ENCODE peak calls at places on chromosomes 4 and X, in five cellular contexts. One of them, this sample, is unnamed.

GRCh38 chrX:119885554-119886428 is 9.9 kb upstream of the AKAP14 start:
- DNase-seq in gastrocnemius medialis: no peak
- DNase-seq in cardiac fibroblast: peak; percentile 22
- DNase-seq in AG09309: no peak
- DNase-seq in hepatocyte: no peak
- DNase-seq in this sample: no peak

GRCh38 chrX:35841872-35842271 is 43.7 kb downstream of the MAGEB16 start:
- DNase-seq in hepatocyte: no peak
- DNase-seq in AG09309: no peak
- DNase-seq in cardiac fibroblast: no peak
- DNase-seq in gastrocnemius medialis: no peak
- DNase-seq in this sample: no peak

GRCh38 chr4:89411539-89411938 is 103.9 kb upstream of the GPRIN3 start:
- DNase-seq in hepatocyte: no peak
- DNase-seq in AG09309: peak; percentile 5
- DNase-seq in gastrocnemius medialis: no peak
- DNase-seq in cardiac fibroblast: no peak
- DNase-seq in this sample: no peak

GRCh38 chr4:177242651-177243296 is 66.9 kb upstream of the NEIL3 start:
- DNase-seq in gastrocnemius medialis: no peak
- DNase-seq in AG09309: no peak
- DNase-seq in hepatocyte: no peak
- DNase-seq in cardiac fibroblast: no peak
- DNase-seq in this sample: no peak

GRCh38 chr4:100190643-100191600 is 654 bp upstream of the DDIT4L start:
- DNase-seq in cardiac fibroblast: peak; percentile 56
- DNase-seq in gastrocnemius medialis: no peak
- DNase-seq in AG09309: no peak
- DNase-seq in hepatocyte: peak; percentile 17
- DNase-seq in this sample: peak; percentile 8

GRCh38 chrX:33205321-33205720 is 6.0 kb downstream of the DMD start:
- DNase-seq in hepatocyte: no peak
- DNase-seq in AG09309: no peak
- DNase-seq in cardiac fibroblast: no peak
- DNase-seq in gastrocnemius medialis: no peak
- DNase-seq in this sample: no peak

GRCh38 chr4:184747034-184747830 is 13.3 kb upstream of the CENPU start:
- DNase-seq in gastrocnemius medialis: peak; percentile 72
- DNase-seq in cardiac fibroblast: no peak
- DNase-seq in hepatocyte: peak; percentile 23
- DNase-seq in AG09309: no peak
- DNase-seq in this sample: no peak

GRCh38 chr4:15654556-15655222 is 468 bp downstream of the FBXL5 start:
- DNase-seq in cardiac fibroblast: peak; percentile 41
- DNase-seq in gastrocnemius medialis: peak; percentile 19
- DNase-seq in hepatocyte: peak; percentile 74
- DNase-seq in AG09309: no peak
- DNase-seq in this sample: no peak

GRCh38 chrX:69165116-69165651 is at the start of gene PJA1:
- DNase-seq in hepatocyte: peak; percentile 80
- DNase-seq in AG09309: peak; percentile 14
- DNase-seq in cardiac fibroblast: peak; percentile 78
- DNase-seq in gastrocnemius medialis: peak; percentile 31
- DNase-seq in this sample: peak; percentile 76

GRCh38 chrX:70079297-70079696 is 17.0 kb downstream of the OTUD6A start:
- DNase-seq in AG09309: no peak
- DNase-seq in gastrocnemius medialis: no peak
- DNase-seq in cardiac fibroblast: no peak
- DNase-seq in hepatocyte: no peak
- DNase-seq in this sample: no peak

GRCh38 chr4:997375-998071 is 4.3 kb upstream of the SLC26A1 start:
- DNase-seq in hepatocyte: peak; percentile 78
- DNase-seq in cardiac fibroblast: no peak
- DNase-seq in AG09309: no peak
- DNase-seq in gastrocnemius medialis: no peak
- DNase-seq in this sample: peak; percentile 64

GRCh38 chrX:3706481-3706880 is 7.0 kb downstream of the PRKX start:
- DNase-seq in cardiac fibroblast: no peak
- DNase-seq in AG09309: no peak
- DNase-seq in hepatocyte: no peak
- DNase-seq in gastrocnemius medialis: no peak
- DNase-seq in this sample: no peak

GRCh38 chrX:53223068-53223693 is 1.8 kb downstream of the KDM5C start:
- DNase-seq in gastrocnemius medialis: peak; percentile 8
- DNase-seq in cardiac fibroblast: peak; percentile 2
- DNase-seq in hepatocyte: no peak
- DNase-seq in AG09309: no peak
- DNase-seq in this sample: no peak

GRCh38 chr4:125043453-125043852 is 271.3 kb upstream of the FAT4 start:
- DNase-seq in AG09309: no peak
- DNase-seq in cardiac fibroblast: no peak
- DNase-seq in gastrocnemius medialis: no peak
- DNase-seq in hepatocyte: no peak
- DNase-seq in this sample: no peak

GRCh38 chrX:17744896-17745523 is 7.7 kb downstream of the SCML1 start:
- DNase-seq in gastrocnemius medialis: no peak
- DNase-seq in cardiac fibroblast: peak; percentile 22
- DNase-seq in AG09309: no peak
- DNase-seq in hepatocyte: no peak
- DNase-seq in this sample: no peak

GRCh38 chrX:119726900-119727555 is 31.4 kb upstream of the SOWAHD start:
- DNase-seq in gastrocnemius medialis: no peak
- DNase-seq in hepatocyte: no peak
- DNase-seq in AG09309: no peak
- DNase-seq in cardiac fibroblast: no peak
- DNase-seq in this sample: no peak

GRCh38 chr4:88865051-88865450 is 167.4 kb upstream of the NAP1L5 start:
- DNase-seq in cardiac fibroblast: no peak
- DNase-seq in AG09309: no peak
- DNase-seq in gastrocnemius medialis: no peak
- DNase-seq in hepatocyte: no peak
- DNase-seq in this sample: no peak

GRCh38 chr4:80197132-80197573 is at the start of gene PRDM8:
- DNase-seq in AG09309: no peak
- DNase-seq in hepatocyte: no peak
- DNase-seq in cardiac fibroblast: no peak
- DNase-seq in gastrocnemius medialis: no peak
- DNase-seq in this sample: peak; percentile 53

GRCh38 chrX:8724176-8724757 is 7.7 kb downstream of the ANOS1 start:
- DNase-seq in AG09309: no peak
- DNase-seq in cardiac fibroblast: peak; percentile 22
- DNase-seq in hepatocyte: no peak
- DNase-seq in gastrocnemius medialis: no peak
- DNase-seq in this sample: no peak

GRCh38 chrX:54825716-54826428 is 18.3 kb downstream of the MAGED2 start:
- DNase-seq in hepatocyte: no peak
- DNase-seq in cardiac fibroblast: no peak
- DNase-seq in gastrocnemius medialis: no peak
- DNase-seq in AG09309: no peak
- DNase-seq in this sample: no peak

GRCh38 chr4:39319678-39320077 is 46.5 kb downstream of the RFC1 start:
- DNase-seq in hepatocyte: no peak
- DNase-seq in AG09309: peak; percentile 81
- DNase-seq in gastrocnemius medialis: no peak
- DNase-seq in cardiac fibroblast: peak; percentile 82
- DNase-seq in this sample: no peak

GRCh38 chr4:153782567-153782966 is 6.3 kb downstream of the SFRP2 start:
- DNase-seq in cardiac fibroblast: no peak
- DNase-seq in gastrocnemius medialis: no peak
- DNase-seq in AG09309: no peak
- DNase-seq in hepatocyte: no peak
- DNase-seq in this sample: no peak

GRCh38 chrX:20451936-20452335 is 185.2 kb upstream of the RPS6KA3 start:
- DNase-seq in cardiac fibroblast: no peak
- DNase-seq in gastrocnemius medialis: no peak
- DNase-seq in hepatocyte: no peak
- DNase-seq in AG09309: no peak
- DNase-seq in this sample: no peak

GRCh38 chr4:184937030-184937710 is 81.1 kb upstream of the HELT start:
- DNase-seq in gastrocnemius medialis: no peak
- DNase-seq in AG09309: no peak
- DNase-seq in hepatocyte: peak; percentile 35
- DNase-seq in cardiac fibroblast: no peak
- DNase-seq in this sample: no peak

GRCh38 chr4:115154826-115155225 is 41.4 kb upstream of the NDST4 start:
- DNase-seq in hepatocyte: no peak
- DNase-seq in AG09309: peak; percentile 3
- DNase-seq in gastrocnemius medialis: no peak
- DNase-seq in cardiac fibroblast: peak; percentile 3
- DNase-seq in this sample: no peak
- TF ChIP-seq CTCF in hepatocyte: peak; percentile 16
- TF ChIP-seq CTCF in AG09309: peak; percentile 58
- TF ChIP-seq CTCF in gastrocnemius medialis: no peak
- TF ChIP-seq CTCF in cardiac fibroblast: no peak
- TF ChIP-seq CTCF in this sample: no peak

DNA sequence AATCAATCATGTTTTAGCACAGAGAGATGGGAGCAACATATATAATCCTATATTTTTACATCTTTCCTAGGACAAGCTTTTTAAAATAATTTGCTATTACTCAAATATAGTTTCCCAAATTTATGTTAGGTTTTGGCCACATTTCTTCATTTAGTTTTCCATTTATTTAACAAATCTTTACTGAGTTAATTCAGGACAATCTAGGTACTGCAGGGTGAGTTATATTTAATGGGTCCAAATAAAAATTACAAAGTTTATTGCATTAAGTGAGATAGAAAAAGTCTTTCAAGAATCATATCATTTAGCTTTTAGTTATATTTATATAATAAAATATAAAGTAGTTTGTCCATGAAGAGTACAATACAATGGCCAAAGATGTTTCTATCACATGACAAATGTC is 269.2 kb downstream of the EPHA5 start:
- DNase-seq in AG09309: no peak
- DNase-seq in hepatocyte: no peak
- DNase-seq in cardiac fibroblast: no peak
- DNase-seq in gastrocnemius medialis: no peak
- DNase-seq in this sample: no peak
- TF ChIP-seq CTCF in AG09309: no peak
- TF ChIP-seq CTCF in hepatocyte: no peak
- TF ChIP-seq CTCF in cardiac fibroblast: no peak
- TF ChIP-seq CTCF in gastrocnemius medialis: no peak
- TF ChIP-seq CTCF in this sample: no peak

GRCh38 chr4:138689593-138689992 is 326.0 kb upstream of the NOCT start:
- DNase-seq in hepatocyte: no peak
- DNase-seq in cardiac fibroblast: no peak
- DNase-seq in gastrocnemius medialis: no peak
- DNase-seq in AG09309: no peak
- DNase-seq in this sample: no peak

GRCh38 chr4:138681000-138681604 is 334.5 kb upstream of the NOCT start:
- DNase-seq in cardiac fibroblast: peak; percentile 79
- DNase-seq in AG09309: no peak
- DNase-seq in gastrocnemius medialis: peak; percentile 53
- DNase-seq in hepatocyte: peak; percentile 92
- DNase-seq in this sample: peak; percentile 87

GRCh38 chr4:138688531-138689181 is 326.9 kb upstream of the NOCT start:
- DNase-seq in AG09309: no peak
- DNase-seq in hepatocyte: no peak
- DNase-seq in cardiac fibroblast: no peak
- DNase-seq in gastrocnemius medialis: no peak
- DNase-seq in this sample: no peak

GRCh38 chr4:138689182-138689546 is 326.4 kb upstream of the NOCT start:
- DNase-seq in gastrocnemius medialis: no peak
- DNase-seq in hepatocyte: no peak
- DNase-seq in AG09309: no peak
- DNase-seq in cardiac fibroblast: no peak
- DNase-seq in this sample: no peak

GRCh38 chr4:138686078-138686477 is 329.5 kb upstream of the NOCT start:
- DNase-seq in hepatocyte: no peak
- DNase-seq in cardiac fibroblast: no peak
- DNase-seq in gastrocnemius medialis: no peak
- DNase-seq in AG09309: no peak
- DNase-seq in this sample: no peak
- TF ChIP-seq CTCF in hepatocyte: no peak
- TF ChIP-seq CTCF in cardiac fibroblast: no peak
- TF ChIP-seq CTCF in gastrocnemius medialis: no peak
- TF ChIP-seq CTCF in AG09309: no peak
- TF ChIP-seq CTCF in this sample: no peak

GRCh38 chrX:125826080-125826479 is 340.0 kb downstream of the DCAF12L2 start:
- DNase-seq in gastrocnemius medialis: no peak
- DNase-seq in cardiac fibroblast: no peak
- DNase-seq in AG09309: no peak
- DNase-seq in hepatocyte: no peak
- DNase-seq in this sample: no peak
- TF ChIP-seq CTCF in gastrocnemius medialis: no peak
- TF ChIP-seq CTCF in cardiac fibroblast: no peak
- TF ChIP-seq CTCF in AG09309: no peak
- TF ChIP-seq CTCF in hepatocyte: no peak
- TF ChIP-seq CTCF in this sample: peak; percentile 15

GRCh38 chr4:186934255-186934654 is 210.6 kb upstream of the FAT1 start:
- DNase-seq in cardiac fibroblast: no peak
- DNase-seq in gastrocnemius medialis: no peak
- DNase-seq in hepatocyte: no peak
- DNase-seq in AG09309: no peak
- DNase-seq in this sample: no peak

GRCh38 chr4:186935881-186936280 is 212.2 kb upstream of the FAT1 start:
- DNase-seq in AG09309: no peak
- DNase-seq in gastrocnemius medialis: no peak
- DNase-seq in cardiac fibroblast: no peak
- DNase-seq in hepatocyte: no peak
- DNase-seq in this sample: no peak

GRCh38 chr4:186934841-186935443 is 211.3 kb upstream of the FAT1 start:
- DNase-seq in AG09309: no peak
- DNase-seq in gastrocnemius medialis: no peak
- DNase-seq in hepatocyte: peak; percentile 34
- DNase-seq in cardiac fibroblast: no peak
- DNase-seq in this sample: no peak

GRCh38 chr4:186939226-186939625 is 215.6 kb upstream of the FAT1 start:
- DNase-seq in gastrocnemius medialis: no peak
- DNase-seq in AG09309: no peak
- DNase-seq in cardiac fibroblast: no peak
- DNase-seq in hepatocyte: no peak
- DNase-seq in this sample: no peak

GRCh38 chr4:186936496-186937375 is 213.1 kb upstream of the FAT1 start:
- DNase-seq in AG09309: peak; percentile 55
- DNase-seq in hepatocyte: peak; percentile 75
- DNase-seq in cardiac fibroblast: peak; percentile 75
- DNase-seq in gastrocnemius medialis: no peak
- DNase-seq in this sample: no peak
- TF ChIP-seq CTCF in AG09309: peak; percentile 23
- TF ChIP-seq CTCF in hepatocyte: peak; percentile 23
- TF ChIP-seq CTCF in cardiac fibroblast: peak; percentile 24
- TF ChIP-seq CTCF in gastrocnemius medialis: no peak
- TF ChIP-seq CTCF in this sample: no peak

DNA sequence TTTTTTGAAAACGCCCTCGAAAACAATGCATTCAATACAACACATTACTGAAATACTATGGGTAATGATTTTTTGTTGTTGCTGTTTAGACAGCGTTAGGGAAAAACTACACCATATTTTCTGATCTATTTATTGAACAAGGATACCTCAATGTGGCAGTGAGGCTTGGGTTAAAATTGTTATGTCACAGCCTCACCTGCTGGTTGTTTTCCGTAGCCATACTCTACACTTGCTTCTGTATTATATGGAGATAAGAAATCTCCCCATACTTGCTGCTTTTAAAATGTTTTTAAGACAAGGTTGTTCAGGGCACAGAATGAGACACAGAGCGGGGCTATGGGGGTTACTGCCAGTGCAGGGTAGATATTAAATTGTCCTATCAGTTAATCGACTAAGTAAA is 221.6 kb upstream of the FTHL17 start:
- DNase-seq in cardiac fibroblast: no peak
- DNase-seq in gastrocnemius medialis: no peak
- DNase-seq in AG09309: no peak
- DNase-seq in hepatocyte: no peak
- DNase-seq in this sample: no peak
- TF ChIP-seq CTCF in cardiac fibroblast: no peak
- TF ChIP-seq CTCF in gastrocnemius medialis: no peak
- TF ChIP-seq CTCF in AG09309: no peak
- TF ChIP-seq CTCF in hepatocyte: no peak
- TF ChIP-seq CTCF in this sample: no peak

GRCh38 chr4:139768913-139769312 is 103.3 kb downstream of the MGST2 start:
- DNase-seq in AG09309: no peak
- DNase-seq in gastrocnemius medialis: no peak
- DNase-seq in hepatocyte: peak; percentile 28
- DNase-seq in cardiac fibroblast: no peak
- DNase-seq in this sample: no peak
- TF ChIP-seq CTCF in AG09309: peak; percentile 26
- TF ChIP-seq CTCF in gastrocnemius medialis: no peak
- TF ChIP-seq CTCF in hepatocyte: peak; percentile 27
- TF ChIP-seq CTCF in cardiac fibroblast: peak; percentile 28
- TF ChIP-seq CTCF in this sample: no peak

This sample was measured in nephron progenitor cell.